ENCODE peak calls at places on chromosomes 16 and 17, in four cellular contexts. D, N, M and A are unnamed samples. For H3K9me3, the result is how much of the 10 kb centered on the place peaks cover.

GRCh38 chr16:23952128-23953041 is 116.6 kb downstream of the PRKCB start:
- DNase-seq in D (no peak), M (peak), N (no peak), A (peak)

GRCh38 chr17:57221366-57222350 is 34.7 kb upstream of the MSI2 start:
- DNase-seq in D (no peak), N (no peak), M (no peak), A (no peak)

GRCh38 chr16:55471448-55472097 is 7.4 kb upstream of the MMP2 start:
- DNase-seq in M (no peak), D (no peak), N (no peak), A (no peak)

GRCh38 chr16:88487920-88488842 is 35.1 kb downstream of the ZFPM1 start:
- DNase-seq in N (no peak), M (peak), D (no peak), A (no peak)

GRCh38 chr17:58120195-58120822 is 27.9 kb upstream of the OR4D1 start:
- DNase-seq in M (peak), D (peak), N (no peak), A (peak)

GRCh38 chr17:35743911-35744328 is 9.1 kb downstream of the GAS2L2 start:
- DNase-seq in N (peak), M (peak), D (peak), A (peak)

GRCh38 chr17:72590382-72590781 is 469.6 kb downstream of the SOX9 start:
- DNase-seq in D (no peak), N (no peak), M (no peak), A (no peak)

GRCh38 chr17:81057079-81057730 is 22.3 kb downstream of the BAIAP2 start:
- DNase-seq in N (peak), M (peak), D (peak), A (peak)

GRCh38 chr17:58313815-58314705 is 14.5 kb downstream of the TSPOAP1 start:
- DNase-seq in M (no peak), D (peak), N (no peak), A (no peak)

GRCh38 chr17:77107506-77108433 is 33.0 kb upstream of the SEC14L1 start:
- DNase-seq in D (no peak), N (no peak), M (no peak), A (no peak)

GRCh38 chr16:48158296-48158695 is 2.5 kb upstream of the ABCC12 start:
- DNase-seq in M (no peak), D (no peak), N (no peak), A (no peak)

GRCh38 chr17:18377437-18378204 is at the start of gene EVPLL:
- DNase-seq in N (peak), M (no peak), D (no peak), A (no peak)

GRCh38 chr17:68849673-68850260 is 105.4 kb downstream of the ABCA8 start:
- DNase-seq in M (no peak), D (no peak), N (no peak), A (no peak)

DNA sequence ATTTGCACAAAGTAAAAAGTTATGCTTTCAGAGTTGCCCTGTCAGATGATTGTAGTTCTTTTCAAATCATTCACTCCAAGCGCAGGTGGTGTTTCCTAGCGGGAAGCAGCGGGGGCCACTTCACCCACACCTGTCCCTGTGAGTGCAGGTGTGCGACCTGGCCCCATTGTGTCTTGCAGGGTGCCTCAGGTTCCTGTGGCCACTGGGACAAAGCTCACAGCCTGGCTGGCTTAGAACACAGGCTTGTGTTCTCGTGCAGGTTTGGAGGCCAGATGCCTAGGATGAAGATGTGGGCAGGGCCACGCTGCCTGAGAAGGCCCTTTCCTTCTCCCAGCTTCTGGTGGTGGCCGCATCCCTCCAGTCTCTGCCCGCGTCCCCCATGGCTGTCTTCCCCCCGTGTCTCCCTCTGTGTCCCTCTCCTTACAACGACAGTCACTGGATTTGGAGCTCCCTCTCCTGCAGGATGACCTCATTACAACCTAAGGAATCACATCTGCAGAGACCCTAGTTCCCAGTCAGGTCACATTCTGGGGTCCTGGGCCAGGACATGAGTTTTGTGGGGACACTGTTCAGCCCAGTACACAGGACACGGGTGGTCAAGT is 90.5 kb downstream of the NPIPB11 start:
- DNase-seq in N (peak), M (no peak), D (no peak), A (no peak)
- TF ChIP-seq CTCF in N (no peak), M (peak), D (no peak), A (no peak)

GRCh38 chr17:50534979-50535326 is 2.4 kb downstream of the EPN3 start:
- DNase-seq in N (no peak), M (no peak), D (no peak), A (no peak)

GRCh38 chr17:50533185-50533584 is 650 bp downstream of the EPN3 start:
- DNase-seq in N (no peak), M (no peak), D (no peak), A (no peak)

GRCh38 chr17:50532452-50533024 is at the start of gene EPN3:
- DNase-seq in D (no peak), M (no peak), N (no peak), A (no peak)

GRCh38 chr17:50534222-50534978 is 1.9 kb downstream of the EPN3 start:
- DNase-seq in M (peak), N (no peak), D (no peak), A (no peak)

GRCh38 chr17:50533720-50534148 is 1.2 kb downstream of the EPN3 start:
- DNase-seq in D (peak), N (no peak), M (no peak), A (peak)
- TF ChIP-seq POLR2A in D (no peak), N (peak), M (no peak), A (no peak)

GRCh38 chr16:10338426-10338825 is 47.4 kb upstream of the ATF7IP2 start:
- DNase-seq in D (peak), N (peak), M (no peak), A (no peak)

GRCh38 chr16:10345629-10346028 is 40.2 kb upstream of the ATF7IP2 start:
- DNase-seq in N (no peak), M (no peak), D (no peak), A (no peak)

GRCh38 chr16:10339777-10340752 is 45.8 kb upstream of the ATF7IP2 start:
- DNase-seq in N (no peak), M (no peak), D (no peak), A (peak)

DNA sequence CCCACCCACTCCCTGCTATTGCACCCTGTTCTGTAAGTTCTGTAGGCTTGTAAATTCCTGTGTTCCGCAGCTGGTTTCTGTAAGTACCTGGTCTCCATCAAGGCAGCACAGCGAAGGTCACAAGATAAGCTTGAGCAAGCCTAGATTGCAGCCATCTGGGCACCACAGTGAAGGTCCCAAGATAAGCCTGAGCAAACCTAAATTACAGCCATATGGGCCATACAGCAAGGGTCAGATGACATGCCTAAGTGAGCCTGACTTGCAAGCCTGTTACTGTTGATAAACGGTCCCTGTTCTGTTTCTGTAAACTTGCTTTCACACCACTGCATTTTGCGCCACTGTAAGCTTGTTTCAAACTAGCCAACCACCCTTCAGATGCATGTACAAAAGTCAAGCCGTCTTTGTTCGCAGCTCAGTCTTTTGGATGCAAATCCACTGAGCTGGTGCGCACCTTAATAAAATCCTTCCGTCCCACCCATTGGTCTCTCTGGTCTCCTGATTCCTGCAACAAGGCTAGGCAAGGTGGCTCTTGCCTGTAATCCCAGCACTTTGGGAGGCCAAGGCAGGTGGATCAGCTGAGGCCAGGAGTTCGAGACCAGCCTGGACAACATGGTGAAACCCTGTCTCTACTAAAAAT is 42.6 kb upstream of the ATF7IP2 start:
- DNase-seq in N (no peak), D (no peak), M (no peak), A (no peak)
- H3K9me3 ChIP-seq in N (under half), D (half or more), M (half or more), A (under half)

GRCh38 chr17:15441315-15441714 is 26.1 kb downstream of the CDRT4 start:
- DNase-seq in N (peak), M (no peak), D (no peak), A (no peak)

GRCh38 chr17:15444805-15445204 is 22.6 kb downstream of the CDRT4 start:
- DNase-seq in N (peak), M (peak), D (no peak), A (no peak)

GRCh38 chr17:15436399-15437369 is 30.7 kb downstream of the CDRT4 start:
- DNase-seq in N (peak), M (peak), D (peak), A (peak)

GRCh38 chr17:15442316-15443185 is 24.9 kb downstream of the CDRT4 start:
- DNase-seq in N (peak), D (no peak), M (no peak), A (no peak)

GRCh38 chr17:15440347-15440746 is 27.1 kb downstream of the CDRT4 start:
- DNase-seq in D (no peak), M (no peak), N (peak), A (no peak)
- TF ChIP-seq CTCF in D (no peak), M (no peak), N (no peak), A (no peak)

GRCh38 chr17:32142038-32142856 is at the start of gene RHOT1:
- DNase-seq in M (peak), D (peak), N (peak), A (peak)
- TF ChIP-seq POLR2A in M (peak), D (no peak), N (no peak), A (no peak)

GRCh38 chr17:70969540-70970034 is 800.3 kb downstream of the KCNJ2 start:
- DNase-seq in M (no peak), D (no peak), N (no peak), A (no peak)
- H3K9me3 ChIP-seq in M (under half), D (under half), N (under half), A (under half)

DNA sequence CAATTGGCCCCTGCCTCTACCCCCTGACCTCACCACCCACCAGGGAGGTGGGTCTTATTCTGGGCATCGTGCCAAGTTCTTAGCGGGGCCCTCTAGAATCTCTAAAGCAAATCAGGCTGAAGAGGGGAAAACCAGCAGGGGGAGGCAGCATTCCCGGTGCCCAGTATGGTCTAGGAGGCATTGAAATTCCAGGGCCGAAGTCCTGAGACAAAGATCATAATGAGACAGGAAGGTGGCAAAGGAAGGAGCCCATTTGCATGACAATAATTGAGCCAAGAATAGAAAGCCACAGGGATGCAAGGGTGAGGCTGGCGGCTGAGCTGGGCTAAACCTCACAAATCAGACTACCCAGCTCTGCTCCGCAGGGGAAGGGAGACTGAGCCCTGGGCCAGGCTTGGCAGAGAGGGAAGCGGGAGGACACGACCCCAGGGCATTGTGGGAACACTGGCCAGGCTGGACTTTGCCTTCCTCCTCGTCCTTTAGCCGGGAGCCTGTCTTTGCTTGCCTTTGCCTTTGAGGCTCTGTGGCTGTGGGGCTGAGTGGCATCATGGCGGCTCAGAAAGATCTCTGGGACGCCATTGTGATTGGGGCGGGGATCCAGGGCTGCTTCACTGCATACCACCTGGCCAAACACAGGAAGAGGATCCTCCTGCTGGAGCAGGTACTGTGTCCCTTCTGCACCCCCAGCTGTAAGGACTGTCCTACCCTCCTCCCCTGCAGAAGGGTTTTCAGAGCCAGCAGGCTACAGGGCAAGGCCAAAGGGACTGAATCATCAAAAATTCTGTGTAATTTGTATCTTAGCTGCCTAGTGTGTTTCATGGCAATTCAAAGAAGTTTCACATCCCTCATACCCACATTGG is at the start of gene PIPOX:
- DNase-seq in N (no peak), D (no peak), M (no peak), A (no peak)
- TF ChIP-seq CTCF in N (no peak), D (no peak), M (peak), A (no peak)

DNA sequence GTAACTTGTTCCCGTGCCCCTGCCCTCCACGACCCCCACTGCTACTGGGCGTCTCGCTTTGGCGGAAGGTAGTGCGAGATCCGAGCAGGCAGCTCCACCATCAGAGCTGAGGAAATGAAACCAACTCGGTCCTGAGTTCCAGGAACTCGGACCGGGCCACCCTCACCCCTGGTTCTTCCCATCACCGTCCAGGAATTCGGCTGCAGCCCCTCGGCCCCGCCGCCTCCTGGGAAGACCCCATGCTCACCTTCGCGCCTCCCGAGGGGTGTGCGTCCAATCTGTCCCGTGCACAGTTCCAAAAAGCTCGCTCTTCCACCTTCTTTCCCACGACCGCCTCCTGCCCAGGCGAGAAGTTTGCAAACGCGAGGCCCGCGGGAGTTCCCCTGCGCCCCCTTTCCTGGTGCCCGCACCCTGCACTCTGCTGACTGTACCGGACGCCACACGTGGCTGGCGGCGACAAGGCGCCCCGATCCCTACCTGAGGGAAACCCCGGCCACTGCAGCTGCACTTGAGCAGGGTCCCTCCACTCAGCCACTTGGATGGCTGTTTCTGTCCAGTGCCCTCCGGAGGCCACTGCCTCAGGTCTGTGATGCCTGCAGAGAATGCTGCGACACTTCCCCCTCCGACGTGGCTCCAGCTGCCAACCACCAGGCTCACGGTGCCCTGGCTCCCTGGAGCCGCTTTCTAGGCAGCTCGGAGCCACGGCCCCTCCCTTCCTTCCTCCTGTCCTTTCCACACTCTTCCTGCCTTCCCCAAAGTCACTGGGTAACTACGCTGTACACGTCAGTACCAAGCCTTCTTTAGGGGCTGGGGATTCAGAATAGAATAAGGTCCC is at the start of gene MLKL:
- DNase-seq in D (peak), N (peak), M (peak), A (peak)
- TF ChIP-seq POLR2A in D (no peak), N (peak), M (peak), A (no peak)

DNA sequence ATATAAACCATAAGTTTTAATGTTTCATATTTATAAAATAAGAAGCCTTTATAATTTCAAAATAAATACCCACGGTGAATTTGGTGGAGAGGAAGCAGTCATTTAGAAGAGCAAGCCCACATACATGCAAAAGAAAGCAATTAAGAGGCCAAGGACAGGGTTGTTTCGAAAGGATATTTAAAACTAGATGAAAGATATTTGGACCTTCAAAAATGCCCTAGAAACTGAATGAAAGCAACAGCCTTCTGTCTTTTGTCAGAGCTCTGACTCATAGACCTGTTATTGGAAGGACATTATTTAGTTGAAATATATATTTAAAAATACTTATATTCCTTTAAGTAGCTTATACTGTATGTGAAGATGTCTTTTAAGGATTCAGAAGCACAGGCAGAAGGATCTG is 8.6 kb upstream of the METTL9 start:
- DNase-seq in D (no peak), N (no peak), M (no peak), A (no peak)
- H3K9me3 ChIP-seq in D (under half), N (under half), M (under half), A (under half)

GRCh38 chr16:28133666-28134065 is 70.2 kb upstream of the GSG1L start:
- DNase-seq in M (no peak), N (no peak), D (no peak), A (peak)

GRCh38 chr16:28136751-28137434 is 73.4 kb upstream of the GSG1L start:
- DNase-seq in D (no peak), M (no peak), N (no peak), A (peak)

GRCh38 chr16:28140788-28141618 is 70.8 kb downstream of the XPO6 start:
- DNase-seq in M (no peak), N (no peak), D (no peak), A (no peak)

DNA sequence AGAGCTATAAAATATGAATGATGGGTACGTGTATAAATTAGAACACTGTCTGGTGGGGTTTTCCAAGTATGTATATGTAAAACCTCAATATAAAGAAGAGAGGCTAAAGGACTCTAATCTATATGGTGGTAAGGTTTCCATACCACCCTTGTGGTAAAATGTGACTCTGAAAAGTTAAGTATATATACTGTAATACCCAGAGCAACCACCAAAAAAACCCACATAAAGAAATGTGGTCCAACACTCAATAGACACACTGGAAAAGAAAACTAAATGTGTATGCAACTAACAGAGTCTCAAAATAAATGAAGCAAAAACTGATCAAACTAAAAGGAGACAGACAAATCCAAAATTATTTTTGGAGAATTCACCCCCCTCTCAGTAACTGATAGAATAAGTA is 72.2 kb downstream of the XPO6 start:
- DNase-seq in D (no peak), M (peak), N (no peak), A (no peak)
- TF ChIP-seq CTCF in D (peak), M (no peak), N (no peak), A (no peak)